ENCODE peak calls at places on chromosomes 12 and 14, in six cellular contexts. N is right lobe of liver, L is left lung, A is adrenal gland, O is brain microvascular endothelial cell, C is mesenchymal stem cell. D is an unnamed sample. For H3K27me3 and H3K36me3, the result is how much of the 10 kb centered on the place peaks cover.

GRCh38 chr12:130161261-130162231 is 718 bp upstream of the FZD10 start:
- DNase-seq in L (no peak), A (no peak), N (peak), C (no peak), O (no peak), D (peak)

GRCh38 chr14:68669644-68670343 is 123.1 kb downstream of the ZFP36L1 start:
- DNase-seq in O (no peak), L (no peak), A (no peak), C (no peak), N (no peak), D (no peak)

GRCh38 chr12:47884501-47884900 is 20.3 kb downstream of the VDR start:
- DNase-seq in L (no peak), N (no peak), C (no peak), A (no peak), O (no peak), D (no peak)

GRCh38 chr12:32809846-32810245 is 54.1 kb upstream of the YARS2 start:
- DNase-seq in O (no peak), N (no peak), L (no peak), A (no peak), C (no peak), D (no peak)

GRCh38 chr12:57845478-57846284 is 848 bp downstream of the CTDSP2 start:
- DNase-seq in N (peak), O (no peak), A (peak), L (peak), C (peak), D (no peak)

GRCh38 chr12:19451196-19451595 is 11.9 kb downstream of the AEBP2 start:
- DNase-seq in O (peak), A (no peak), N (no peak), L (no peak), C (peak), D (no peak)

GRCh38 chr14:25516838-25517237 is 466.9 kb upstream of the STXBP6 start:
- DNase-seq in C (no peak), N (no peak), L (no peak), A (no peak), O (no peak), D (no peak)

GRCh38 chr14:95315156-95315555 is 4.6 kb downstream of the CLMN start:
- DNase-seq in A (no peak), C (no peak), O (no peak), N (no peak), L (no peak), D (no peak)

GRCh38 chr12:47824198-47824597 is 4.5 kb upstream of the HDAC7 start:
- DNase-seq in A (no peak), L (no peak), C (no peak), N (no peak), O (no peak), D (no peak)

GRCh38 chr12:12167847-12168246 is 97.1 kb downstream of the BCL2L14 start:
- DNase-seq in N (no peak), L (no peak), A (no peak), O (no peak), C (no peak), D (no peak)

GRCh38 chr12:14514154-14514842 is 53.4 kb downstream of the PLBD1 start:
- DNase-seq in L (no peak), C (peak), O (peak), A (no peak), N (no peak), D (no peak)

GRCh38 chr12:29043069-29043468 is 106.0 kb upstream of the FAR2 start:
- DNase-seq in N (no peak), L (no peak), A (no peak), O (no peak), C (peak), D (no peak)

GRCh38 chr14:99415496-99416281 is 65.0 kb downstream of the SETD3 start:
- DNase-seq in O (peak), C (peak), A (peak), N (no peak), L (no peak), D (no peak)

GRCh38 chr14:22974530-22975313 is 7.6 kb downstream of the AJUBA start:
- DNase-seq in L (no peak), C (peak), N (no peak), A (no peak), O (no peak), D (no peak)

GRCh38 chr12:113609692-113610469 is 138.2 kb upstream of the LHX5 start:
- DNase-seq in O (no peak), C (no peak), A (no peak), L (no peak), N (no peak), D (no peak)

GRCh38 chr14:99240512-99241313 is 31.3 kb downstream of the BCL11B start:
- DNase-seq in A (no peak), O (no peak), L (no peak), N (no peak), C (no peak), D (no peak)

GRCh38 chr12:22800332-22800731 is 175.4 kb downstream of the ETNK1 start:
- DNase-seq in L (no peak), N (no peak), C (no peak), O (no peak), A (no peak), D (no peak)

GRCh38 chr14:44287858-44288257 is 219.2 kb downstream of the FSCB start:
- DNase-seq in L (no peak), C (no peak), N (no peak), O (no peak), A (no peak), D (no peak)

GRCh38 chr14:86946446-86946845 is 1046.5 kb downstream of the GALC start:
- DNase-seq in C (no peak), N (no peak), L (no peak), A (no peak), O (no peak), D (no peak)

GRCh38 chr14:70624972-70625371 is 16.7 kb upstream of the TTC9 start:
- DNase-seq in A (no peak), N (no peak), C (no peak), L (no peak), O (no peak), D (no peak)

GRCh38 chr12:50506753-50507473 is 2.1 kb downstream of the DIP2B start:
- DNase-seq in O (no peak), C (peak), N (no peak), A (no peak), L (no peak), D (no peak)

GRCh38 chr12:109737631-109738030 is 24.0 kb downstream of the FAM222A start:
- DNase-seq in L (no peak), O (no peak), N (peak), C (no peak), A (peak), D (peak)

GRCh38 chr14:103625361-103626095 is 3.5 kb upstream of the KLC1 start:
- DNase-seq in A (no peak), N (no peak), C (no peak), L (no peak), O (no peak), D (no peak)

GRCh38 chr14:54549862-54550261 is 17.1 kb upstream of the SAMD4A start:
- DNase-seq in N (no peak), O (no peak), C (peak), L (no peak), A (no peak), D (no peak)

GRCh38 chr14:54547583-54547982 is 19.3 kb upstream of the SAMD4A start:
- DNase-seq in O (no peak), L (no peak), A (no peak), C (no peak), N (no peak), D (no peak)

GRCh38 chr14:54554401-54554800 is 12.5 kb upstream of the SAMD4A start:
- DNase-seq in A (no peak), L (no peak), O (no peak), N (no peak), C (no peak), D (no peak)

GRCh38 chr14:54548491-54548890 is 18.4 kb upstream of the SAMD4A start:
- DNase-seq in A (no peak), N (no peak), O (no peak), C (no peak), L (no peak), D (no peak)

DNA sequence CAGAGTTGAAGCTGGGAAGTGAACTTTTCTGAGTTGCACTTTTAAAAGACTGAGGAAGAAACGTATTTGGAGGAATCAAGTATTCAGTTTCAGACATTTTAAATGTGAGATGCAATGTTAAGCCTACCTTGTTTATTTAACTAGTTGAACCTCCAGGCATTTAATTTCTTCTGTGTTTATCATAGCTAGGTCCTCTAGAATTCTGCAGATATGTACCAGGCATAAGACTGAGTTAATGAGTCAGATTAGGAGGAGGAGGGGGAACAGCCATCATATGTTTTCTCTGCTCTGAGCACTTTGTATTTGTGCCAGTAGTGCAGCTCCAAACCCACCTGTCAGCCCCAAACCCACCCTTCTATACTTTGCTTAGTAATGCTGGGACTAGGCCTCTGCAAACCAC is 16.4 kb upstream of the SAMD4A start:
- DNase-seq in O (no peak), N (no peak), L (no peak), C (no peak), A (no peak), D (no peak)
- H3K27me3 ChIP-seq in O (under half), N (under half), L (under half), C (under half), A (under half), D (under half)

GRCh38 chr12:119835068-119835467 is 42.1 kb downstream of the CIT start:
- DNase-seq in L (no peak), A (no peak), N (no peak), C (peak), O (no peak), D (no peak)
- H3K36me3 ChIP-seq in L (under half), A (under half), N (under half), C (under half), O (under half), D (under half)

DNA sequence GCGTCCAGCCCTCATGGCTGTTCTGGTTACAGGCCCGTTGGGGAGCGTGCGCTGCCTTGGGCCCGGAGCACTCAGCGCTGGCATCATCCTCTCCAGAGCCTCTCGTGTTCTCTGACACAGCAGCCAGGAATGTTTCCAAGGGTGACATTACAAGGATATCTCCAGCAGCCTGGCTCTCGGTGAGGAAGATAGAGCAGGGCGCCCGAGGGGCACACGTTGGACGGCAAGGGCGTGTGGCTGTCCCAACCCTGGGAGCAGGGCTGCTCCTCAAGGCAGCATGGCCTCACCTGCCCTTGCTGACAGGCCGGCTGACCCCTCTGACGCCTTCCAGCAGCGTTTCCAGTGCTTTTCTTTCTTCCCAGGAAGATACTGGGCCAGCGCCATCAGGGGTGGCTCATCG is 14.4 kb downstream of the LRCOL1 start:
- DNase-seq in A (no peak), C (peak), O (peak), N (no peak), L (no peak), D (no peak)
- H3K27me3 ChIP-seq in A (under half), C (under half), O (under half), N (under half), L (under half), D (under half)

GRCh38 chr12:97465012-97465345 is 2.4 kb downstream of the RMST start:
- DNase-seq in A (no peak), N (no peak), O (no peak), L (no peak), C (no peak), D (no peak)

GRCh38 chr12:97464241-97465011 is 1.8 kb downstream of the RMST start:
- DNase-seq in A (no peak), N (no peak), L (no peak), C (no peak), O (no peak), D (no peak)
- H3K36me3 ChIP-seq in A (under half), N (under half), L (under half), C (under half), O (under half), D (under half)

DNA sequence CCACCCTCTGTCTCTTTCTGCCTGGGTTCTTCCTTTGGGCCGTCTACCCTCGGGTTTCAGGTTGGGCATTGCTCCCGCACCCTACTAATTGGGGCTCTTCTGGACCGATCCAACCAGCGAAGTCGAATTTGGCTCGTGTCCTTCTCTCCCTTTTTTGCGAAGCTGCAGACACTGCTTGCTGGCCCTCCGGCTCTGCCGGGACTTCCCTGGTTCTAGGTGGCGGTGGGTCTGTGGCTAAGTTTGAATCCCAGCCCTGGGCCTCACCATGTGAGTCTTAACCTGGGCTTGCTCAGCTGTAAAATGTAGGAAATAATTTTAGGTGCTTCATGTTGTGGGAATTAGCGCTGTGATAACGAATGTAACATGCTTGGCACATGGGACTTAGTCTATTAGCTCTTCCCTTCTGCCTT is 418 bp upstream of the CISTR start:
- DNase-seq in O (no peak), L (no peak), C (no peak), A (no peak), N (no peak), D (no peak)
- H3K27me3 ChIP-seq in O (half or more), L (half or more), C (half or more), A (under half), N (under half), D (half or more)

D was measured in RWPE2.